ENCODE peak calls at places on chromosomes 7 and 10, in six cellular contexts. L is GM23338, Q is Panc1, B is HepG2, A is HCT116, C is stomach. D is an unnamed sample.

GRCh38 chr7:81616951-81617350 is 152.9 kb downstream of the HGF start:
- DNase-seq in L (no peak), Q (no peak), B (no peak), A (peak; percentile 23), C (no peak), D (no peak)

GRCh38 chr7:124009321-124009720 is 23.5 kb downstream of the TMEM229A start:
- DNase-seq in L (no peak), Q (no peak), B (no peak), A (no peak), C (no peak), D (no peak)

GRCh38 chr7:23067271-23067670 is 38.3 kb upstream of the KLHL7 start:
- DNase-seq in L (no peak), Q (no peak), B (no peak), A (no peak), C (no peak), D (no peak)

GRCh38 chr10:86836044-86836443 is 79.6 kb downstream of the BMPR1A start:
- DNase-seq in L (no peak), Q (no peak), B (no peak), A (no peak), C (no peak), D (no peak)

GRCh38 chr7:146892151-146892550 is 775.5 kb downstream of the CNTNAP2 start:
- DNase-seq in L (peak; percentile 11), Q (no peak), B (no peak), A (no peak), C (no peak), D (no peak)

GRCh38 chr10:117860135-117860534 is 186.6 kb downstream of the RAB11FIP2 start:
- DNase-seq in L (no peak), Q (no peak), B (no peak), A (no peak), C (no peak), D (no peak)

GRCh38 chr10:97096327-97097153 is 89.2 kb downstream of the SLIT1 start:
- DNase-seq in L (no peak), Q (no peak), B (no peak), A (no peak), C (no peak), D (no peak)

GRCh38 chr10:31594331-31594880 is 275.4 kb downstream of the ZEB1 start:
- DNase-seq in L (no peak), Q (no peak), B (no peak), A (no peak), C (no peak), D (no peak)

GRCh38 chr10:71383972-71384687 is 12.6 kb upstream of the CDH23 start:
- DNase-seq in L (peak; percentile 78), Q (peak; percentile 45), B (peak; percentile 44), A (no peak), C (peak; percentile 76), D (peak; percentile 46)

GRCh38 chr7:49500741-49501140 is 272.7 kb upstream of the VWC2 start:
- DNase-seq in L (peak; percentile 32), Q (no peak), B (no peak), A (no peak), C (no peak), D (no peak)

GRCh38 chr7:157856873-157857577 is 520.2 kb downstream of the DNAJB6 start:
- DNase-seq in L (no peak), Q (no peak), B (no peak), A (no peak), C (no peak), D (no peak)

GRCh38 chr10:49649936-49650723 is 29.3 kb upstream of the C10orf53 start:
- DNase-seq in L (no peak), Q (no peak), B (no peak), A (no peak), C (peak; percentile 11), D (no peak)

GRCh38 chr10:5293691-5294550 is 70.8 kb upstream of the UCN3 start:
- DNase-seq in L (peak; percentile 95), Q (no peak), B (peak; percentile 68), A (peak; percentile 54), C (peak; percentile 76), D (no peak)

GRCh38 chr10:124221356-124222297 is 128.2 kb upstream of the CHST15 start:
- DNase-seq in L (no peak), Q (no peak), B (no peak), A (no peak), C (no peak), D (no peak)

GRCh38 chr7:101814996-101815825 is 2.2 kb upstream of the CUX1 start:
- DNase-seq in L (peak; percentile 65), Q (no peak), B (no peak), A (no peak), C (peak; percentile 51), D (peak; percentile 36)

GRCh38 chr10:105070249-105070648 is 429.2 kb downstream of the SORCS3 start:
- DNase-seq in L (no peak), Q (no peak), B (no peak), A (no peak), C (no peak), D (no peak)

GRCh38 chr7:68717176-68717575 is 881.1 kb upstream of the AUTS2 start:
- DNase-seq in L (no peak), Q (no peak), B (no peak), A (no peak), C (no peak), D (no peak)

GRCh38 chr7:7242899-7243298 is 60.6 kb downstream of the C1GALT1 start:
- DNase-seq in L (no peak), Q (no peak), B (no peak), A (no peak), C (no peak), D (no peak)

GRCh38 chr7:1676550-1677071 is 6.5 kb downstream of the ELFN1 start:
- DNase-seq in L (no peak), Q (no peak), B (no peak), A (no peak), C (peak; percentile 17), D (no peak)

GRCh38 chr10:132144086-132144485 is 42.7 kb upstream of the DPYSL4 start:
- DNase-seq in L (no peak), Q (no peak), B (no peak), A (no peak), C (no peak), D (no peak)

GRCh38 chr7:12257582-12257981 is 46.5 kb downstream of the TMEM106B start:
- DNase-seq in L (no peak), Q (no peak), B (peak; percentile 7), A (no peak), C (no peak), D (no peak)

DNA sequence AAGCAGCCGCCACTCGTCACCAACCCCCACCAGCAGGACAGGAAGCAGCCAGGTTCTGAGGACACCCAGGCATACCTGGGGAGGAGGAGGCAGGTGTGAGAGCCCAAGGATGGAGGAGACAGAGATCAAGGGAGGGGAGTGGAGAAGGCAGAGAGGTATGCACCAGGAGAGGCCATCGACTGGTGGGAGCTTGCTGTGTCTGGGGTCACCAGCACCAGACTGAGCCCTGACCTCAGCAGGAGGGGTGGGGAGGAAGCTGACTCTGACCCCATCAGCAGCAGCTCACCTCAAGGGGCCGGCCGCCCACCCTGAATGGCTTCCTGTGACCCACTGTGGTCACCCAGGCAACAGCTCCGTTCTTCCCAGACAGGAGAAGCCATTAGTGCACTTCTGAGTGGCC is 7.8 kb downstream of the VIPR2 start:
- DNase-seq in L (no peak), Q (no peak), B (no peak), A (no peak), C (peak; percentile 7), D (no peak)
- TF ChIP-seq POLR2AphosphoS5 in L (no peak), Q (no peak), B (no peak), A (no peak), C (no peak), D (no peak)

DNA sequence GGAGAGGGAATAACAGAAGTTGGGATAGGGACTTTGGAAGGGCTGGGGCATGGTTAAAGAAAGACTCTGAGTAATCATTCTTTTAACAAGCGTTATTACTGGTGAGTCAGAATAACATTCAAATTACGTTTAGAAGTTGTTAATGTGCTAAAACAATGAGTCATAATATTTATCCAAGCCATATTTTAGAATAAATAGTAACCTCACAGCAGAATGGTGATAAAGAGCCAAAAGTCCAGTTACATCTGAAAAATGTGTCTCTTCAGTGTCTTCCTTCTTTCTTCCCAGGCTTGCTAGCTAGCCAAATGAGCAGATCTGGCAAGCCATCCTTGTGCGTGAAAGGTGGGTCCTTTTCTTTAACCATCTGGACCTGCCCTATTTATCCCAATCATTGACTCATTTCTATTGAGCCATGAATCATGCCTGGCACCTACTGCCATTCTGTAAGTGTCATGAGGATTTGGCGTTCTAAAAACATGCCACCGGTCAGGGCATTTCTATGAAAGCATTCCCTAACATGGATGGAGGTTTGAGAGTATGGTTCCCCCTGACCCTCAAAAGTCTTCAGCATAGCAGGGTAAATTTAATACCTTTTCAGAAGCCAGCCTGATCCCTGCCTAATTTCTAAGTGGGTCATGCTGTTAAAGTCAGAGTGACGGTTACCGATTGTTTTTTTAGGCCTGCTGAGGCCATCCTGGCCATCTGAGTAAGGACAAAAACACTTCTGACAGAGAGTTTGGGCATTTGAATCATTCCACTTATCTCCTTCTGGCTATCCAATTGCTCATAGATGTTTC is 26.8 kb downstream of the MYPN start:
- DNase-seq in L (peak; percentile 24), Q (peak; percentile 99), B (no peak), A (peak; percentile 86), C (no peak), D (no peak)
- TF ChIP-seq CTCF in L (no peak), Q (no peak), B (no peak), A (no peak), C (no peak), D (no peak)

DNA sequence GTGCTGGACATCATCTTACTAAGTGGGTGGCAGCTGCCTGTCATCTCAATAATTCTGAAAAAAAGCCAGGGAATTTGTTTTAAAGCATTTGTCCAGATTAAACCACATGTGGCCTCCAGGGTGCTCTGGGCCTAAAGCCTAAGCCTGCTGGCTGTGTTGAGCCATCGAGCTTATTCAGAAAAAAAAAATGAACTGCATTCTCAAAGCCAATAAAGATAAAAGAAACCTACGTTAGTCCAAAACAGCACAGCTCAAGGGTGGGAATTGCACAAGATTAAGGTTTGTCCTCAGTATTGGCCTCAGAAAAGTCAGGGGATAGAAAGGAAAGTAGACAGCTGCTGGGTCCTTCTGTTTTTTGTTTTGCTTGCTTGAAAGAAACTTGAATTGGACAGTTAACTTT is 22.6 kb upstream of the PRTFDC1 start:
- DNase-seq in L (no peak), Q (no peak), B (peak; percentile 32), A (no peak), C (no peak), D (no peak)
- TF ChIP-seq POLR2AphosphoS5 in L (no peak), Q (no peak), B (no peak), A (no peak), C (no peak), D (no peak)

GRCh38 chr10:17782921-17783665 is 26.1 kb upstream of the MRC1 start:
- DNase-seq in L (no peak), Q (no peak), B (no peak), A (no peak), C (peak; percentile 56), D (no peak)

GRCh38 chr10:17781856-17782255 is 27.3 kb upstream of the MRC1 start:
- DNase-seq in L (peak; percentile 56), Q (no peak), B (peak; percentile 20), A (no peak), C (no peak), D (no peak)

GRCh38 chr10:17779761-17780160 is 27.8 kb downstream of the TMEM236 start:
- DNase-seq in L (no peak), Q (no peak), B (no peak), A (no peak), C (no peak), D (no peak)

GRCh38 chr10:17783751-17784150 is 25.4 kb upstream of the MRC1 start:
- DNase-seq in L (no peak), Q (no peak), B (no peak), A (no peak), C (no peak), D (no peak)

DNA sequence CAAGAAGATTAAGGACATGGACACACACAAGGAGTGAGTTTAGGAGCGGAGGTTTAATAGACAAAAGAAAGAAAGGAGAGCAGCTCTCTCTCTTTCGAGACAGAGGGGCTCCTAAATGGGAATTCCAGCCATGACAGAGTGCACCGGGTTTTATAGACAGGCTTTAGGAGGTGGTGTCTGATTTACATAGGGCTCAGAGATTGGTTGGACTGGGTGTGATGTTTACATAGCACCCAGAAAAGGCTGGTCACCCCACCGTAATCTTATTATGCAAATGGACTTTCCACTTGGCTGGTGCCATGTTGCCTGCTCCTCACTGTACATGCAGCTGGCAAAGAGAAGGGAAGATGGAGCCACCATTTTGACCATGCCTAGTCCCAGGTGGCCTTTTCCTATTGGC is 28.4 kb upstream of the MRC1 start:
- DNase-seq in L (no peak), Q (no peak), B (no peak), A (no peak), C (no peak), D (no peak)
- TF ChIP-seq CTCF in L (no peak), Q (no peak), B (no peak), A (no peak), C (no peak), D (no peak)

D was measured in prostate gland.